ENCODE peak calls at places on chromosomes 3 and 15, in four cellular contexts. O, I, X and Z are unnamed samples.

GRCh38 chr3:107468782-107469181 is 54.0 kb upstream of the BBX start:
- DNase-seq in O (peak), X (no peak), I (no peak), Z (no peak)

GRCh38 chr3:46861996-46862688 is 1.1 kb downstream of the MYL3 start:
- DNase-seq in I (no peak), O (peak), X (no peak), Z (no peak)

GRCh38 chr3:188083011-188083410 is 70.9 kb upstream of the LPP start:
- DNase-seq in X (no peak), O (no peak), I (no peak), Z (no peak)

GRCh38 chr3:42502429-42503250 is at the start of gene VIPR1:
- DNase-seq in O (peak), I (peak), X (peak), Z (peak)

GRCh38 chr3:58271901-58272501 is 34.0 kb upstream of the RPP14 start:
- DNase-seq in O (no peak), X (peak), I (peak), Z (no peak)

GRCh38 chr3:151873433-151873832 is at the start of gene SUCNR1:
- DNase-seq in I (no peak), O (no peak), X (no peak), Z (no peak)

GRCh38 chr3:114383875-114384557 is 90.2 kb downstream of the TIGIT start:
- DNase-seq in I (peak), O (peak), X (peak), Z (peak)

GRCh38 chr3:17333446-17333845 is 409.0 kb downstream of the TBC1D5 start:
- DNase-seq in O (no peak), I (no peak), X (no peak), Z (no peak)

GRCh38 chr15:100687532-100688215 is 85.3 kb downstream of the ASB7 start:
- DNase-seq in I (no peak), X (peak), O (no peak), Z (no peak)

GRCh38 chr15:36208868-36209582 is 370.4 kb upstream of the CDIN1 start:
- DNase-seq in O (no peak), X (no peak), I (no peak), Z (no peak)

GRCh38 chr15:100559330-100559729 is 30.6 kb upstream of the CERS3 start:
- DNase-seq in I (no peak), X (no peak), O (no peak), Z (no peak)

GRCh38 chr15:29688981-29689723 is 133.1 kb downstream of the TJP1 start:
- DNase-seq in X (no peak), I (no peak), O (no peak), Z (no peak)

GRCh38 chr3:183636221-183637105 is 1.0 kb downstream of the KLHL24 start:
- DNase-seq in I (peak), X (peak), O (peak), Z (peak)

GRCh38 chr3:37093481-37093880 is 80.9 kb downstream of the LRRFIP2 start:
- DNase-seq in O (no peak), I (no peak), X (no peak), Z (no peak)

GRCh38 chr15:41620536-41621199 is 39.5 kb upstream of the MGA start:
- DNase-seq in I (no peak), O (no peak), X (no peak), Z (no peak)

GRCh38 chr3:69097407-69098086 is 12.8 kb downstream of the ARL6IP5 start:
- DNase-seq in X (no peak), I (no peak), O (no peak), Z (no peak)

GRCh38 chr15:55289011-55289572 is 521 bp downstream of the RAB27A start:
- DNase-seq in X (peak), O (peak), I (peak), Z (no peak)

GRCh38 chr15:89143503-89144162 is 55.4 kb downstream of the ABHD2 start:
- DNase-seq in I (no peak), O (no peak), X (peak), Z (no peak)

GRCh38 chr15:90529369-90530249 is at the start of gene CRTC3:
- DNase-seq in X (peak), O (peak), I (peak), Z (no peak)

GRCh38 chr3:168991813-168992212 is 671.7 kb downstream of the MECOM start:
- DNase-seq in X (peak), I (no peak), O (no peak), Z (no peak)

GRCh38 chr3:179977356-179977755 is 59.4 kb downstream of the PEX5L start:
- DNase-seq in I (no peak), O (no peak), X (no peak), Z (no peak)

GRCh38 chr3:156142649-156143048 is 22.3 kb downstream of the KCNAB1 start:
- DNase-seq in O (no peak), X (no peak), I (no peak), Z (no peak)

GRCh38 chr3:122200681-122201080 is 17.2 kb downstream of the CASR start:
- DNase-seq in X (peak), O (no peak), I (no peak), Z (no peak)

GRCh38 chr15:66803182-66803729 is 101.2 kb downstream of the SMAD6 start:
- DNase-seq in O (peak), I (peak), X (peak), Z (no peak)

GRCh38 chr3:12758025-12758830 is 831 bp downstream of the TMEM40 start:
- DNase-seq in X (peak), O (no peak), I (no peak), Z (no peak)

GRCh38 chr15:31434418-31435255 is 108.0 kb downstream of the KLF13 start:
- DNase-seq in O (no peak), X (peak), I (no peak), Z (no peak)

GRCh38 chr3:3107181-3107580 is 3.0 kb downstream of the IL5RA start:
- DNase-seq in X (no peak), I (no peak), O (no peak), Z (no peak)

GRCh38 chr3:99128740-99129505 is 227.4 kb upstream of the DCBLD2 start:
- DNase-seq in X (peak), I (peak), O (no peak), Z (no peak)